ENCODE peak calls at places on chromosomes 12 and 14, in eight cellular contexts. One of them, this sample, is unnamed.

GRCh38 chr14:61588419-61588901 is 106.9 kb upstream of the HIF1A start:
- DNase-seq in NCI-H748 treated with DMSO at 0.1 percent for 48 hours: no peak
- DNase-seq in activated naive CD4-positive, alpha-beta T cell: no peak
- DNase-seq in left colon: no peak
- DNase-seq in ELR: no peak
- DNase-seq in mesenchymal stem cell: peak; percentile 76
- DNase-seq in activated T-cell treated with anti-CD3 and anti-CD28 coated beads for 24 hours: no peak
- DNase-seq in brain microvascular endothelial cell: no peak
- DNase-seq in this sample: peak; percentile 71

GRCh38 chr14:89926709-89927108 is 27.8 kb downstream of the EFCAB11 start:
- DNase-seq in ELR: peak; percentile 43
- DNase-seq in NCI-H748 treated with DMSO at 0.1 percent for 48 hours: no peak
- DNase-seq in mesenchymal stem cell: no peak
- DNase-seq in left colon: no peak
- DNase-seq in brain microvascular endothelial cell: peak; percentile 63
- DNase-seq in activated naive CD4-positive, alpha-beta T cell: no peak
- DNase-seq in activated T-cell treated with anti-CD3 and anti-CD28 coated beads for 24 hours: no peak
- DNase-seq in this sample: peak; percentile 81

GRCh38 chr12:40691913-40692616 is at the start of gene CNTN1:
- DNase-seq in activated T-cell treated with anti-CD3 and anti-CD28 coated beads for 24 hours: no peak
- DNase-seq in NCI-H748 treated with DMSO at 0.1 percent for 48 hours: peak; percentile 57
- DNase-seq in left colon: peak; percentile 26
- DNase-seq in activated naive CD4-positive, alpha-beta T cell: no peak
- DNase-seq in mesenchymal stem cell: peak; percentile 1
- DNase-seq in ELR: no peak
- DNase-seq in brain microvascular endothelial cell: peak; percentile 3
- DNase-seq in this sample: no peak

GRCh38 chr14:73785834-73786631 is 65.6 kb upstream of the PTGR2 start:
- DNase-seq in left colon: peak; percentile 85
- DNase-seq in activated T-cell treated with anti-CD3 and anti-CD28 coated beads for 24 hours: peak; percentile 48
- DNase-seq in mesenchymal stem cell: peak; percentile 98
- DNase-seq in activated naive CD4-positive, alpha-beta T cell: peak; percentile 38
- DNase-seq in brain microvascular endothelial cell: peak; percentile 78
- DNase-seq in NCI-H748 treated with DMSO at 0.1 percent for 48 hours: peak; percentile 53
- DNase-seq in ELR: peak; percentile 95
- DNase-seq in this sample: peak; percentile 89

GRCh38 chr14:68659021-68659931 is 133.6 kb downstream of the ZFP36L1 start:
- DNase-seq in mesenchymal stem cell: peak; percentile 68
- DNase-seq in left colon: no peak
- DNase-seq in NCI-H748 treated with DMSO at 0.1 percent for 48 hours: no peak
- DNase-seq in activated naive CD4-positive, alpha-beta T cell: no peak
- DNase-seq in ELR: no peak
- DNase-seq in brain microvascular endothelial cell: no peak
- DNase-seq in activated T-cell treated with anti-CD3 and anti-CD28 coated beads for 24 hours: no peak
- DNase-seq in this sample: no peak

GRCh38 chr12:29991924-29992323 is 208.2 kb upstream of the TMTC1 start:
- DNase-seq in ELR: no peak
- DNase-seq in NCI-H748 treated with DMSO at 0.1 percent for 48 hours: no peak
- DNase-seq in activated naive CD4-positive, alpha-beta T cell: no peak
- DNase-seq in brain microvascular endothelial cell: no peak
- DNase-seq in mesenchymal stem cell: no peak
- DNase-seq in activated T-cell treated with anti-CD3 and anti-CD28 coated beads for 24 hours: no peak
- DNase-seq in left colon: no peak
- DNase-seq in this sample: no peak

GRCh38 chr12:104057771-104058197 is 6.5 kb upstream of the HCFC2 start:
- DNase-seq in activated T-cell treated with anti-CD3 and anti-CD28 coated beads for 24 hours: no peak
- DNase-seq in activated naive CD4-positive, alpha-beta T cell: no peak
- DNase-seq in left colon: no peak
- DNase-seq in ELR: peak; percentile 56
- DNase-seq in brain microvascular endothelial cell: no peak
- DNase-seq in NCI-H748 treated with DMSO at 0.1 percent for 48 hours: peak; percentile 37
- DNase-seq in mesenchymal stem cell: peak; percentile 46
- DNase-seq in this sample: peak; percentile 71

GRCh38 chr12:123670882-123671728 is at the start of gene TCTN2:
- DNase-seq in mesenchymal stem cell: peak; percentile 91
- DNase-seq in NCI-H748 treated with DMSO at 0.1 percent for 48 hours: peak; percentile 86
- DNase-seq in ELR: peak; percentile 95
- DNase-seq in brain microvascular endothelial cell: peak; percentile 92
- DNase-seq in activated naive CD4-positive, alpha-beta T cell: peak; percentile 92
- DNase-seq in left colon: peak; percentile 93
- DNase-seq in activated T-cell treated with anti-CD3 and anti-CD28 coated beads for 24 hours: peak; percentile 92
- DNase-seq in this sample: peak; percentile 99

GRCh38 chr12:53036802-53037201 is 13.1 kb upstream of the TNS2 start:
- DNase-seq in left colon: no peak
- DNase-seq in NCI-H748 treated with DMSO at 0.1 percent for 48 hours: no peak
- DNase-seq in brain microvascular endothelial cell: no peak
- DNase-seq in activated T-cell treated with anti-CD3 and anti-CD28 coated beads for 24 hours: no peak
- DNase-seq in mesenchymal stem cell: no peak
- DNase-seq in activated naive CD4-positive, alpha-beta T cell: no peak
- DNase-seq in ELR: no peak
- DNase-seq in this sample: no peak

GRCh38 chr14:64970776-64971451 is 1.2 kb downstream of the RAB15 start:
- DNase-seq in activated T-cell treated with anti-CD3 and anti-CD28 coated beads for 24 hours: no peak
- DNase-seq in brain microvascular endothelial cell: no peak
- DNase-seq in left colon: no peak
- DNase-seq in mesenchymal stem cell: no peak
- DNase-seq in activated naive CD4-positive, alpha-beta T cell: no peak
- DNase-seq in ELR: peak; percentile 22
- DNase-seq in NCI-H748 treated with DMSO at 0.1 percent for 48 hours: no peak
- DNase-seq in this sample: peak; percentile 84

GRCh38 chr12:12156116-12156515 is 85.4 kb downstream of the BCL2L14 start:
- DNase-seq in left colon: no peak
- DNase-seq in NCI-H748 treated with DMSO at 0.1 percent for 48 hours: no peak
- DNase-seq in ELR: no peak
- DNase-seq in brain microvascular endothelial cell: no peak
- DNase-seq in mesenchymal stem cell: no peak
- DNase-seq in activated naive CD4-positive, alpha-beta T cell: no peak
- DNase-seq in activated T-cell treated with anti-CD3 and anti-CD28 coated beads for 24 hours: no peak
- DNase-seq in this sample: no peak

GRCh38 chr12:119691202-119691846 is 23.4 kb downstream of the PRKAB1 start:
- DNase-seq in left colon: no peak
- DNase-seq in mesenchymal stem cell: no peak
- DNase-seq in brain microvascular endothelial cell: no peak
- DNase-seq in ELR: no peak
- DNase-seq in NCI-H748 treated with DMSO at 0.1 percent for 48 hours: no peak
- DNase-seq in activated T-cell treated with anti-CD3 and anti-CD28 coated beads for 24 hours: no peak
- DNase-seq in activated naive CD4-positive, alpha-beta T cell: no peak
- DNase-seq in this sample: no peak

GRCh38 chr14:76330411-76331327 is 45.3 kb upstream of the ESRRB start:
- DNase-seq in NCI-H748 treated with DMSO at 0.1 percent for 48 hours: no peak
- DNase-seq in brain microvascular endothelial cell: no peak
- DNase-seq in left colon: no peak
- DNase-seq in activated naive CD4-positive, alpha-beta T cell: no peak
- DNase-seq in ELR: no peak
- DNase-seq in mesenchymal stem cell: no peak
- DNase-seq in activated T-cell treated with anti-CD3 and anti-CD28 coated beads for 24 hours: no peak
- DNase-seq in this sample: no peak

GRCh38 chr14:102949801-102950451 is 27.5 kb downstream of the AMN start:
- DNase-seq in mesenchymal stem cell: no peak
- DNase-seq in brain microvascular endothelial cell: no peak
- DNase-seq in NCI-H748 treated with DMSO at 0.1 percent for 48 hours: no peak
- DNase-seq in activated T-cell treated with anti-CD3 and anti-CD28 coated beads for 24 hours: no peak
- DNase-seq in ELR: no peak
- DNase-seq in left colon: no peak
- DNase-seq in activated naive CD4-positive, alpha-beta T cell: no peak
- DNase-seq in this sample: peak; percentile 91

GRCh38 chr12:109563291-109564284 is 9.7 kb downstream of the MMAB start:
- DNase-seq in activated T-cell treated with anti-CD3 and anti-CD28 coated beads for 24 hours: no peak
- DNase-seq in ELR: no peak
- DNase-seq in brain microvascular endothelial cell: peak; percentile 22
- DNase-seq in activated naive CD4-positive, alpha-beta T cell: no peak
- DNase-seq in left colon: no peak
- DNase-seq in mesenchymal stem cell: no peak
- DNase-seq in NCI-H748 treated with DMSO at 0.1 percent for 48 hours: no peak
- DNase-seq in this sample: peak; percentile 85

GRCh38 chr14:100271247-100271939 is 32.4 kb downstream of the YY1 start:
- DNase-seq in ELR: peak; percentile 44
- DNase-seq in left colon: no peak
- DNase-seq in mesenchymal stem cell: peak; percentile 21
- DNase-seq in activated naive CD4-positive, alpha-beta T cell: peak; percentile 10
- DNase-seq in NCI-H748 treated with DMSO at 0.1 percent for 48 hours: no peak
- DNase-seq in brain microvascular endothelial cell: no peak
- DNase-seq in activated T-cell treated with anti-CD3 and anti-CD28 coated beads for 24 hours: no peak
- DNase-seq in this sample: peak; percentile 32

GRCh38 chr14:65373671-65374039 is 38.9 kb upstream of the FUT8 start:
- DNase-seq in brain microvascular endothelial cell: no peak
- DNase-seq in mesenchymal stem cell: no peak
- DNase-seq in ELR: no peak
- DNase-seq in NCI-H748 treated with DMSO at 0.1 percent for 48 hours: peak; percentile 50
- DNase-seq in left colon: no peak
- DNase-seq in activated T-cell treated with anti-CD3 and anti-CD28 coated beads for 24 hours: no peak
- DNase-seq in activated naive CD4-positive, alpha-beta T cell: no peak
- DNase-seq in this sample: peak; percentile 44

GRCh38 chr14:63473194-63473788 is 69.9 kb downstream of the PPP2R5E start:
- DNase-seq in activated naive CD4-positive, alpha-beta T cell: no peak
- DNase-seq in left colon: no peak
- DNase-seq in mesenchymal stem cell: peak; percentile 45
- DNase-seq in brain microvascular endothelial cell: no peak
- DNase-seq in ELR: no peak
- DNase-seq in activated T-cell treated with anti-CD3 and anti-CD28 coated beads for 24 hours: no peak
- DNase-seq in NCI-H748 treated with DMSO at 0.1 percent for 48 hours: no peak
- DNase-seq in this sample: no peak

GRCh38 chr14:100709252-100709955 is 17.3 kb upstream of the DLK1 start:
- DNase-seq in left colon: no peak
- DNase-seq in activated T-cell treated with anti-CD3 and anti-CD28 coated beads for 24 hours: no peak
- DNase-seq in activated naive CD4-positive, alpha-beta T cell: peak; percentile 23
- DNase-seq in mesenchymal stem cell: peak; percentile 53
- DNase-seq in brain microvascular endothelial cell: no peak
- DNase-seq in NCI-H748 treated with DMSO at 0.1 percent for 48 hours: no peak
- DNase-seq in ELR: peak; percentile 25
- DNase-seq in this sample: peak; percentile 97